ENCODE peak calls at places on chromosome 10, in nine cellular contexts. W, N, U, X, P, C, B, G and H are unnamed samples.

GRCh38 chr10:99449023-99449422 is 18.6 kb upstream of the GOT1 start:
- DNase-seq in G (no peak), P (no peak), W (no peak), N (no peak), B (no peak), X (no peak), C (no peak), U (no peak), H (no peak)

GRCh38 chr10:86876748-86877147 is 80.7 kb downstream of the MMRN2 start:
- DNase-seq in B (no peak), W (no peak), X (no peak), N (no peak), U (no peak), C (no peak), G (no peak), P (no peak), H (no peak)

GRCh38 chr10:34137955-34138354 is 677.1 kb downstream of the PARD3 start:
- DNase-seq in G (no peak), P (no peak), W (no peak), U (no peak), C (no peak), N (no peak), X (no peak), B (no peak), H (no peak)

GRCh38 chr10:12681250-12681649 is 320.3 kb downstream of the CCDC3 start:
- DNase-seq in U (peak; percentile 37), X (no peak), C (no peak), W (no peak), N (no peak), P (no peak), B (no peak), G (no peak), H (no peak)

GRCh38 chr10:6333086-6333485 is 130.4 kb downstream of the PFKFB3 start:
- DNase-seq in P (no peak), X (no peak), W (no peak), U (no peak), C (no peak), N (no peak), B (no peak), G (no peak), H (no peak)

GRCh38 chr10:112875474-112876267 is 74.4 kb upstream of the TCF7L2 start:
- DNase-seq in U (no peak), B (no peak), G (no peak), W (peak; percentile 51), P (no peak), C (peak; percentile 47), N (no peak), X (peak; percentile 22), H (no peak)

GRCh38 chr10:29681700-29682444 is 47.1 kb upstream of the SVIL start:
- DNase-seq in U (no peak), P (no peak), G (no peak), W (no peak), N (peak; percentile 88), C (no peak), B (no peak), X (no peak), H (no peak)

GRCh38 chr10:8036521-8037198 is 17.8 kb upstream of the GATA3 start:
- DNase-seq in G (no peak), C (no peak), N (no peak), P (no peak), U (no peak), B (no peak), X (no peak), W (no peak), H (no peak)

GRCh38 chr10:78991187-78991586 is 77.6 kb upstream of the ZMIZ1 start:
- DNase-seq in C (no peak), U (no peak), G (no peak), B (no peak), P (no peak), X (no peak), W (no peak), N (no peak), H (no peak)

GRCh38 chr10:101441539-101442455 is 87.8 kb downstream of the BTRC start:
- DNase-seq in N (no peak), W (no peak), P (no peak), C (no peak), X (peak; percentile 19), U (no peak), G (no peak), B (no peak), H (no peak)

GRCh38 chr10:6928531-6929080 is 348.5 kb upstream of the PRKCQ start:
- DNase-seq in P (no peak), U (no peak), B (no peak), X (no peak), N (no peak), C (no peak), G (no peak), W (no peak), H (no peak)

GRCh38 chr10:7593068-7593467 is 73.7 kb downstream of the ITIH5 start:
- DNase-seq in U (peak; percentile 47), X (no peak), P (peak; percentile 18), W (peak; percentile 34), C (no peak), N (peak; percentile 40), G (no peak), B (no peak), H (no peak)

GRCh38 chr10:28578454-28578853 is 45.5 kb downstream of the WAC start:
- DNase-seq in W (no peak), U (no peak), B (no peak), P (no peak), X (no peak), N (no peak), G (no peak), C (no peak), H (no peak)

GRCh38 chr10:120962386-120963052 is 111.4 kb downstream of the WDR11 start:
- DNase-seq in P (no peak), C (no peak), U (no peak), G (no peak), N (no peak), X (peak; percentile 68), B (no peak), W (no peak), H (no peak)

GRCh38 chr10:120453319-120453718 is 3.7 kb upstream of the PLPP4 start:
- DNase-seq in N (no peak), B (no peak), W (no peak), U (no peak), C (no peak), X (no peak), P (no peak), G (no peak), H (no peak)

GRCh38 chr10:130510755-130511154 is 374.6 kb downstream of the GLRX3 start:
- DNase-seq in G (no peak), B (no peak), X (no peak), W (no peak), U (no peak), C (no peak), N (no peak), P (no peak), H (no peak)

GRCh38 chr10:130512936-130513335 is 376.7 kb downstream of the GLRX3 start:
- DNase-seq in P (no peak), G (no peak), W (no peak), X (no peak), U (no peak), N (no peak), C (no peak), B (no peak), H (no peak)

GRCh38 chr10:130509881-130510689 is 373.9 kb downstream of the GLRX3 start:
- DNase-seq in X (no peak), P (no peak), G (no peak), B (no peak), W (no peak), C (no peak), U (no peak), N (no peak), H (no peak)

GRCh38 chr10:130513686-130514476 is 377.7 kb downstream of the GLRX3 start:
- DNase-seq in U (no peak), P (no peak), G (no peak), B (no peak), C (no peak), N (no peak), W (no peak), X (no peak), H (no peak)

GRCh38 chr10:130511801-130512200 is 375.6 kb downstream of the GLRX3 start:
- DNase-seq in X (no peak), W (no peak), G (no peak), P (no peak), N (no peak), C (no peak), U (no peak), B (no peak), H (no peak)
- TF ChIP-seq POLR2A in X (no peak), W (no peak), G (no peak), P (no peak), N (no peak), C (no peak), U (no peak), B (no peak), H (no peak)

DNA sequence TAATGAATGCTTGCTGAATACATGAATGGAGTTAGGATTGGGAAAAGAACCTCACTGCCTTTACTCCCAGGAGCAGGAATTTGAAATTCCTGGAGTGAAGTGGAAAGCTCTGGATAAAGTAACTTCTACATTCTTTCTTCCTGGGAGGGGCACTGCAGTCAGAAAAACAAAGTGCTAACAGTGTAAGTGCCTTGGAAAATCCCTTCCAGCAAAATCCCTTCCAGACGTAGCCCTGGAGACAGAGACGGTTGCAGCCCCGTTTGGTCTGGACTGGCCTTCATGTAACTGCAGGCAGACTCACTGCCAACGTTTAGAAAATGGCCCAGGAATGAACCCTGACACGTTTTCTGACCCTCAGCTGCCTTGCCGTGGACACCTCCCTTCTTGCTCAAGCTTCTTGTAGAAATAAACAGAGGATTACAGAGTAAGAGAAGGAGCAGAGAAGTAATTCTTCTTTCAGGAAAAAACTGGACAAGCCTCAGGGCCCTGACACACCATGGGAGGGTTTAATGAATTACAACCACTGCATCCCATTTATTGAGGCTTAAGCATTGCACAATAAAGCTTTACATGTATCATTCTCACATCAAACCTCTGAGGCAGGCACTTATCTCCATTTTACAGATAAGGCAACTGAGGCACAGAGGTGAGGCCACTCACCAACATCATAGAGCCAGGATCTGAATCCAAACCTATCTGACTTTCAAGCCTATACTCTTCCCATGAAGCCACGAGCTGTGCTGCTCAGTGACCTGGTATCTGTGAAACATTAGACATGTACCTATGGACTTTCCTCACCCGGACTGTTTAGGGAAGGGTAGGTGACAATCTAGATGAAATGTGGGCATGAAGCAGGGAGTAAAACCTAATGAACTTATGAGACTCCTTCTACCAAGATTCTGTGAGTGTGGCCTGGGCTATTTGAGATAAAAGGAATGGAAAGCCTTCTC is 7.8 kb downstream of the ITPRIP start:
- DNase-seq in G (no peak), U (peak; percentile 78), B (peak; percentile 52), P (no peak), X (peak; percentile 54), N (peak; percentile 41), C (no peak), W (peak; percentile 54), H (peak; percentile 75)
- H3K4me1 ChIP-seq in G (no peaks in the 10 kb centered on the region), U (peaks cover 53% of the 10 kb centered on the region), B (peaks cover 45% of the 10 kb centered on the region), P (peaks cover 48% of the 10 kb centered on the region), X (peaks cover 59% of the 10 kb centered on the region), N (peaks cover 100% of the 10 kb centered on the region), C (peaks cover 84% of the 10 kb centered on the region), W (peaks cover 96% of the 10 kb centered on the region), H (peaks cover 82% of the 10 kb centered on the region)

GRCh38 chr10:80408198-80409085 is at the start of gene PRXL2A:
- DNase-seq in U (peak; percentile 89), C (peak; percentile 81), W (peak; percentile 89), P (peak; percentile 85), G (peak; percentile 94), N (peak; percentile 95), X (peak; percentile 88), B (peak; percentile 84), H (peak; percentile 51)
- TF ChIP-seq POLR2A in U (peak; percentile 26), C (no peak), W (peak; percentile 63), P (peak; percentile 82), G (peak; percentile 64), N (no peak), X (peak; percentile 55), B (no peak), H (peak; percentile 64)

GRCh38 chr10:20726381-20726780 is 170.7 kb downstream of the NEBL start:
- DNase-seq in C (no peak), P (no peak), N (no peak), W (no peak), U (no peak), B (no peak), G (no peak), X (no peak), H (no peak)
- H3K4me1 ChIP-seq in C (no peaks in the 10 kb centered on the region), P (no peaks in the 10 kb centered on the region), N (no peaks in the 10 kb centered on the region), W (no peaks in the 10 kb centered on the region), U (no peaks in the 10 kb centered on the region), B (no peaks in the 10 kb centered on the region), G (no peaks in the 10 kb centered on the region), X (no peaks in the 10 kb centered on the region), H (no peaks in the 10 kb centered on the region)